ENCODE peak calls at places on chromosomes 2 and 18, in five cellular contexts. One of them, this sample, is unnamed.

GRCh38 chr2:136135924-136136906 is 18.3 kb upstream of the CXCR4 start:
- DNase-seq in CD8-positive, alpha-beta memory T cell: peak
- DNase-seq in astrocyte of the spinal cord: no peak
- DNase-seq in tibial artery: no peak
- DNase-seq in A549: no peak
- DNase-seq in this sample: no peak

GRCh38 chr18:27863780-27864430 is 313.0 kb downstream of the CDH2 start:
- DNase-seq in CD8-positive, alpha-beta memory T cell: no peak
- DNase-seq in astrocyte of the spinal cord: no peak
- DNase-seq in tibial artery: no peak
- DNase-seq in A549: no peak
- DNase-seq in this sample: no peak

GRCh38 chr2:64487256-64488049 is 33.5 kb downstream of the LGALSL start:
- DNase-seq in CD8-positive, alpha-beta memory T cell: no peak
- DNase-seq in astrocyte of the spinal cord: no peak
- DNase-seq in tibial artery: no peak
- DNase-seq in A549: no peak
- DNase-seq in this sample: no peak

GRCh38 chr2:112143150-112143549 is 5.0 kb downstream of the FBLN7 start:
- DNase-seq in CD8-positive, alpha-beta memory T cell: no peak
- DNase-seq in astrocyte of the spinal cord: no peak
- DNase-seq in tibial artery: no peak
- DNase-seq in A549: no peak
- DNase-seq in this sample: no peak

GRCh38 chr18:33761363-33761762 is 183.3 kb downstream of the ASXL3 start:
- DNase-seq in CD8-positive, alpha-beta memory T cell: no peak
- DNase-seq in astrocyte of the spinal cord: peak
- DNase-seq in tibial artery: no peak
- DNase-seq in A549: no peak
- DNase-seq in this sample: no peak

GRCh38 chr18:13455960-13456471 is 237.5 kb downstream of the LDLRAD4 start:
- DNase-seq in CD8-positive, alpha-beta memory T cell: no peak
- DNase-seq in astrocyte of the spinal cord: no peak
- DNase-seq in tibial artery: peak
- DNase-seq in A549: no peak
- DNase-seq in this sample: no peak

GRCh38 chr18:54717673-54718435 is 110.4 kb upstream of the RAB27B start:
- DNase-seq in CD8-positive, alpha-beta memory T cell: peak
- DNase-seq in astrocyte of the spinal cord: peak
- DNase-seq in tibial artery: no peak
- DNase-seq in A549: no peak
- DNase-seq in this sample: no peak

GRCh38 chr2:3585239-3586109 is 9.4 kb upstream of the COLEC11 start:
- DNase-seq in CD8-positive, alpha-beta memory T cell: no peak
- DNase-seq in astrocyte of the spinal cord: peak
- DNase-seq in tibial artery: peak
- DNase-seq in A549: no peak
- DNase-seq in this sample: peak

GRCh38 chr18:55857961-55858360 is 270.0 kb upstream of the TCF4 start:
- DNase-seq in CD8-positive, alpha-beta memory T cell: no peak
- DNase-seq in astrocyte of the spinal cord: no peak
- DNase-seq in tibial artery: no peak
- DNase-seq in A549: no peak
- DNase-seq in this sample: no peak

GRCh38 chr2:7444614-7445013 is 527.4 kb downstream of the RNF144A start:
- DNase-seq in CD8-positive, alpha-beta memory T cell: no peak
- DNase-seq in astrocyte of the spinal cord: no peak
- DNase-seq in tibial artery: no peak
- DNase-seq in A549: no peak
- DNase-seq in this sample: no peak

DNA sequence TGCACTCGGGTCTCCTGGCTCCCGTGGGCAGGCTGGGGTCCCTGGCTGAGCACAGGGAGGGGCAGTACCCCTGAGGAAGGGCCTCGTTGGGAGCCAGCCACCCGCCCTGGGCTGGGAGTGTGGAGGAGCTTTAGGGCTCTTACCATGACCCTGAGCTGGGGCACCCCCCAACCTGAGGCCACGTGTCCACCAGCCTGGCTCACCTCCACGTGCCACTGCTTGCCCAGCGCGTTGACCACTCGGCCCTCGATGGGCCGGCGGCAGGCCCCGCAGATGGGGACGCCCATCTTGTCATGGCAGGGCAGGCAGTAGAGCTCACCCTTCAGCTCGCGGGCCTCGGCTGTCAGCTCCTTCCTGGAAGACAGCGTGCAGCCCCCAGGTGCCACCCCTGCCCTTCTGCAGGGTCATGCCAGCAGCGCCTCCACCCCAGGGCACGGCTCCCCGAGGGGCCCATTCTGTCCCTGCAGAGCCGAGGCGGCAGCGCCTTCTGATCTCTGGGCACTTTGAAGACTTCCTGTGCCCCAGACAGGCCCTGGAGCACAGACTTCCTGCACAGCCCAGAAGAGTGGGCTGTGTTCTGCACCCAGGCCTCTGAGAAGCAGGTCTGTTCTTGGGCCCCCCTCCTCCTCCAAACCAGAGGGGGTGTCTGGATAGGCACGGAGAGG is 4.0 kb upstream of the GPR17 start:
- DNase-seq in CD8-positive, alpha-beta memory T cell: peak
- DNase-seq in astrocyte of the spinal cord: no peak
- DNase-seq in tibial artery: no peak
- DNase-seq in A549: no peak
- DNase-seq in this sample: no peak
- H3K4me3 ChIP-seq in CD8-positive, alpha-beta memory T cell: peak
- H3K4me3 ChIP-seq in astrocyte of the spinal cord: no peak
- H3K4me3 ChIP-seq in tibial artery: no peak
- H3K4me3 ChIP-seq in A549: no peak
- H3K4me3 ChIP-seq in this sample: no peak

GRCh38 chr2:45626387-45627010 is 15.4 kb upstream of the SRBD1 start:
- DNase-seq in CD8-positive, alpha-beta memory T cell: no peak
- DNase-seq in astrocyte of the spinal cord: no peak
- DNase-seq in tibial artery: no peak
- DNase-seq in A549: no peak
- DNase-seq in this sample: no peak

GRCh38 chr2:45631955-45632354 is 19.5 kb upstream of the PRKCE start:
- DNase-seq in CD8-positive, alpha-beta memory T cell: no peak
- DNase-seq in astrocyte of the spinal cord: no peak
- DNase-seq in tibial artery: no peak
- DNase-seq in A549: no peak
- DNase-seq in this sample: no peak

GRCh38 chr2:45631319-45631718 is 20.2 kb upstream of the PRKCE start:
- DNase-seq in CD8-positive, alpha-beta memory T cell: no peak
- DNase-seq in astrocyte of the spinal cord: no peak
- DNase-seq in tibial artery: no peak
- DNase-seq in A549: no peak
- DNase-seq in this sample: no peak

GRCh38 chr2:45625824-45626223 is 14.8 kb upstream of the SRBD1 start:
- DNase-seq in CD8-positive, alpha-beta memory T cell: no peak
- DNase-seq in astrocyte of the spinal cord: no peak
- DNase-seq in tibial artery: no peak
- DNase-seq in A549: no peak
- DNase-seq in this sample: no peak

GRCh38 chr2:45627911-45628310 is 16.8 kb upstream of the SRBD1 start:
- DNase-seq in CD8-positive, alpha-beta memory T cell: no peak
- DNase-seq in astrocyte of the spinal cord: peak
- DNase-seq in tibial artery: no peak
- DNase-seq in A549: no peak
- DNase-seq in this sample: no peak
- H3K4me3 ChIP-seq in CD8-positive, alpha-beta memory T cell: no peak
- H3K4me3 ChIP-seq in astrocyte of the spinal cord: no peak
- H3K4me3 ChIP-seq in tibial artery: no peak
- H3K4me3 ChIP-seq in A549: no peak
- H3K4me3 ChIP-seq in this sample: no peak

GRCh38 chr2:32005371-32005976 is 5.3 kb downstream of the MEMO1 start:
- DNase-seq in CD8-positive, alpha-beta memory T cell: no peak
- DNase-seq in astrocyte of the spinal cord: no peak
- DNase-seq in tibial artery: no peak
- DNase-seq in A549: no peak
- DNase-seq in this sample: no peak

GRCh38 chr2:32003791-32004190 is 7.0 kb downstream of the MEMO1 start:
- DNase-seq in CD8-positive, alpha-beta memory T cell: no peak
- DNase-seq in astrocyte of the spinal cord: no peak
- DNase-seq in tibial artery: no peak
- DNase-seq in A549: no peak
- DNase-seq in this sample: no peak

GRCh38 chr2:32008811-32009478 is 1.9 kb downstream of the MEMO1 start:
- DNase-seq in CD8-positive, alpha-beta memory T cell: no peak
- DNase-seq in astrocyte of the spinal cord: peak
- DNase-seq in tibial artery: no peak
- DNase-seq in A549: no peak
- DNase-seq in this sample: peak

GRCh38 chr2:32009479-32010256 is 1.1 kb downstream of the MEMO1 start:
- DNase-seq in CD8-positive, alpha-beta memory T cell: peak
- DNase-seq in astrocyte of the spinal cord: peak
- DNase-seq in tibial artery: peak
- DNase-seq in A549: no peak
- DNase-seq in this sample: no peak

DNA sequence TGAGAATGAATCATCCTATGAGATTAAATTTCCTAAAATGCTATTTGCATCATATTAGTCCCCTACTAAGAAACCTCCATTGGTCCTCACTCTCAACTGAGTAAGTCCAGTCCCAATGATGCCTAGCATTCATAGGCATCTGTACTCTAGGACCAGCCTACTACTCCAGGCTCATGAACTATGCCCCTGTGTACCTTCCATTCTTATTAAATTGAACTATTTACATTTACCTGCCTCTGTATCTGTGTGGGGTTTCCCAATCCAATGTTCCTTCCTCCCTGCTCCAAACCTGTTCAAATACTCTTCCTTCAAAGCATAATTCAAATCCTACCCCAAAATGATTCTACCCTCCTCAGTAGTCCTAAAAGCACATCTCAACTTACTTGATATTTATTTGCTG is 3.8 kb downstream of the MEMO1 start:
- DNase-seq in CD8-positive, alpha-beta memory T cell: no peak
- DNase-seq in astrocyte of the spinal cord: no peak
- DNase-seq in tibial artery: no peak
- DNase-seq in A549: no peak
- DNase-seq in this sample: no peak
- H3K4me3 ChIP-seq in CD8-positive, alpha-beta memory T cell: no peak
- H3K4me3 ChIP-seq in astrocyte of the spinal cord: no peak
- H3K4me3 ChIP-seq in tibial artery: no peak
- H3K4me3 ChIP-seq in A549: no peak
- H3K4me3 ChIP-seq in this sample: no peak

DNA sequence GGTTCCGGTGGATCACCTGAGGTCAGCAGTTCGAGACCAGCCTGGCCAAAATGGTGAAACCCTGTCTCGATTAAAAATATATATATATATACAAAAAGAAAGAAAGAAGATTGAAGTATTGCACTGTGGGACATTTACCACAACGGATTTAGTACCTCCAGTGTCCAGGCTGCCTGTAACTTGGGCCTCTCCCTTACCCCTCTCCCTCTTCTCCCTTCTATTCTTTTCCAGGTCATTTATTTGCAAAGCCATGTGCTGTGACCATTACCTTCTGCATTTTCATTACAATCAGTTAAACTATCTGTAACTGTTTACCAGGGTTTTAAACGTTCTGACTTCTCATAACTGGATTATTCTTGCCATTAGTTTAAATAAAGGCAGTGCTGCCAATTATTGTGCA is 400.9 kb upstream of the ZNF804A start:
- DNase-seq in CD8-positive, alpha-beta memory T cell: no peak
- DNase-seq in astrocyte of the spinal cord: no peak
- DNase-seq in tibial artery: no peak
- DNase-seq in A549: no peak
- DNase-seq in this sample: no peak
- H3K4me3 ChIP-seq in CD8-positive, alpha-beta memory T cell: no peak
- H3K4me3 ChIP-seq in astrocyte of the spinal cord: no peak
- H3K4me3 ChIP-seq in tibial artery: no peak
- H3K4me3 ChIP-seq in A549: no peak
- H3K4me3 ChIP-seq in this sample: no peak

GRCh38 chr18:36798738-36799473 is 29.9 kb downstream of the TPGS2 start:
- DNase-seq in CD8-positive, alpha-beta memory T cell: no peak
- DNase-seq in astrocyte of the spinal cord: peak
- DNase-seq in tibial artery: no peak
- DNase-seq in A549: no peak
- DNase-seq in this sample: no peak
- H3K4me3 ChIP-seq in CD8-positive, alpha-beta memory T cell: no peak
- H3K4me3 ChIP-seq in astrocyte of the spinal cord: no peak
- H3K4me3 ChIP-seq in tibial artery: no peak
- H3K4me3 ChIP-seq in A549: no peak
- H3K4me3 ChIP-seq in this sample: no peak

GRCh38 chr2:196987654-196988364 is 61.3 kb upstream of the PGAP1 start:
- DNase-seq in CD8-positive, alpha-beta memory T cell: no peak
- DNase-seq in astrocyte of the spinal cord: peak
- DNase-seq in tibial artery: no peak
- DNase-seq in A549: peak
- DNase-seq in this sample: peak
- H3K4me3 ChIP-seq in CD8-positive, alpha-beta memory T cell: no peak
- H3K4me3 ChIP-seq in astrocyte of the spinal cord: peak
- H3K4me3 ChIP-seq in tibial artery: no peak
- H3K4me3 ChIP-seq in A549: peak
- H3K4me3 ChIP-seq in this sample: peak

GRCh38 chr2:236176951-236177350 is 8.8 kb upstream of the GBX2 start:
- DNase-seq in CD8-positive, alpha-beta memory T cell: no peak
- DNase-seq in astrocyte of the spinal cord: no peak
- DNase-seq in tibial artery: no peak
- DNase-seq in A549: no peak
- DNase-seq in this sample: no peak

GRCh38 chr2:236177604-236177966 is 9.4 kb upstream of the GBX2 start:
- DNase-seq in CD8-positive, alpha-beta memory T cell: no peak
- DNase-seq in astrocyte of the spinal cord: no peak
- DNase-seq in tibial artery: no peak
- DNase-seq in A549: peak
- DNase-seq in this sample: no peak

GRCh38 chr2:236179653-236180500 is 11.7 kb upstream of the GBX2 start:
- DNase-seq in CD8-positive, alpha-beta memory T cell: no peak
- DNase-seq in astrocyte of the spinal cord: no peak
- DNase-seq in tibial artery: no peak
- DNase-seq in A549: peak
- DNase-seq in this sample: no peak

GRCh38 chr2:236178921-236179652 is 10.9 kb upstream of the GBX2 start:
- DNase-seq in CD8-positive, alpha-beta memory T cell: no peak
- DNase-seq in astrocyte of the spinal cord: no peak
- DNase-seq in tibial artery: no peak
- DNase-seq in A549: no peak
- DNase-seq in this sample: no peak

GRCh38 chr2:236177967-236178909 is 10.1 kb upstream of the GBX2 start:
- DNase-seq in CD8-positive, alpha-beta memory T cell: no peak
- DNase-seq in astrocyte of the spinal cord: peak
- DNase-seq in tibial artery: peak
- DNase-seq in A549: peak
- DNase-seq in this sample: no peak
- H3K4me3 ChIP-seq in CD8-positive, alpha-beta memory T cell: no peak
- H3K4me3 ChIP-seq in astrocyte of the spinal cord: peak
- H3K4me3 ChIP-seq in tibial artery: peak
- H3K4me3 ChIP-seq in A549: peak
- H3K4me3 ChIP-seq in this sample: peak

DNA sequence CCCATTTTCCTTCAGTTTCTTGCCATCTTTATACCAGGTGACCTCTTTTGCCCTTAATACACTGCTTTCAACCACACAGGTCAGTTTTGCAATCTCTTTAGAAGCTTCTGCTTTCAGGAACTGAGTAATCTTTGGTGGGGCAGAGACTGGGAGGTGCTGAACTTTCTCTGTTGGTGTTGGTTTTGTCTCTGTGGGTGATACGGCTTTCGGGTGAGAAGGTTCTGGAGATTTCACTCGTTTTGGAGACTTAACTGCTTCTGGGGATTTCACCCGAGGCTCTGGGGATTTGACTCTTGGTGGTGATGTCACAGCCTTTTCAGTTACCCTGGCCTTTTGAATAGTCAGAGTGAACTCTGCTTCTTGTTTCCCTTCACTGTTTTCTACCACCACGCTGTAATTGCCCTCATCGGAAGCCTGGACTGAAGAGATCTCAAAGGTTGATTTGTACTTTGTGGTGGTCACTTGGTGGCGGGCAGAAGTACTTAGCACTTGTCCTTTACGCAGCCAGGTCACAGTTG is 50.4 kb downstream of the PLEKHA3 start:
- DNase-seq in CD8-positive, alpha-beta memory T cell: no peak
- DNase-seq in astrocyte of the spinal cord: no peak
- DNase-seq in tibial artery: no peak
- DNase-seq in A549: no peak
- DNase-seq in this sample: no peak
- H3K4me3 ChIP-seq in CD8-positive, alpha-beta memory T cell: no peak
- H3K4me3 ChIP-seq in astrocyte of the spinal cord: no peak
- H3K4me3 ChIP-seq in tibial artery: no peak
- H3K4me3 ChIP-seq in A549: no peak
- H3K4me3 ChIP-seq in this sample: no peak

This sample was measured in skeletal muscle cell.